ENCODE peak calls at places on chromosomes 12 and 14, in four cellular contexts. A is amniotic stem cell, O is lower lobe of right lung, G is glutamatergic neuron. W is an unnamed sample.
A peak's percentile ranks its signal among the peaks of the same experiment; 100 is the strongest.

GRCh38 chr12:63846249-63846967 is 1.9 kb downstream of the SRGAP1 start:
- DNase-seq in A (no peak), O (no peak), G (no peak), W (no peak)

GRCh38 chr14:91901449-91902250 is 34.3 kb upstream of the TC2N start:
- DNase-seq in A (no peak), O (no peak), G (no peak), W (no peak)

GRCh38 chr12:50573271-50573670 is 68.5 kb downstream of the DIP2B start:
- DNase-seq in A (no peak), O (no peak), G (no peak), W (no peak)

GRCh38 chr12:42097971-42098370 is 46.7 kb downstream of the GXYLT1 start:
- DNase-seq in A (no peak), O (no peak), G (no peak), W (no peak)

GRCh38 chr14:23385840-23386657 is 9.2 kb downstream of the CMTM5 start:
- DNase-seq in A (no peak), O (no peak), G (no peak), W (no peak)

GRCh38 chr12:127425474-127425873 is 841.5 kb upstream of the TMEM132C start:
- DNase-seq in A (no peak), O (no peak), G (no peak), W (no peak)

GRCh38 chr12:120483621-120484020 is 12.3 kb upstream of the DYNLL1 start:
- DNase-seq in A (no peak), O (no peak), G (no peak), W (no peak)

GRCh38 chr12:112380663-112381420 is 1.4 kb downstream of the HECTD4 start:
- DNase-seq in A (no peak), O (no peak), G (peak; percentile 60), W (no peak)

GRCh38 chr12:130754234-130755001 is 38.3 kb upstream of the RIMBP2 start:
- DNase-seq in A (no peak), O (no peak), G (no peak), W (no peak)

GRCh38 chr12:21296751-21297406 is 37.8 kb downstream of the SLCO1A2 start:
- DNase-seq in A (no peak), O (no peak), G (no peak), W (no peak)

GRCh38 chr12:117212563-117213190 is 22.4 kb upstream of the FBXO21 start:
- DNase-seq in A (no peak), O (peak; percentile 54), G (peak; percentile 78), W (peak; percentile 69)

GRCh38 chr12:114189266-114189665 is 216.7 kb downstream of the TBX5 start:
- DNase-seq in A (no peak), O (no peak), G (no peak), W (no peak)

GRCh38 chr14:35355981-35356839 is 48.3 kb downstream of the NFKBIA start:
- DNase-seq in A (no peak), O (peak; percentile 43), G (no peak), W (no peak)

GRCh38 chr12:113980537-113981337 is 14.6 kb upstream of the RBM19 start:
- DNase-seq in A (peak; percentile 18), O (no peak), G (peak; percentile 52), W (no peak)

GRCh38 chr12:20492251-20492728 is 124.0 kb downstream of the PDE3A start:
- DNase-seq in A (no peak), O (no peak), G (no peak), W (no peak)

GRCh38 chr12:108271951-108272729 is 67.0 kb downstream of the CMKLR1 start:
- DNase-seq in A (no peak), O (no peak), G (no peak), W (no peak)

GRCh38 chr12:96218989-96219678 is 25.0 kb downstream of the ELK3 start:
- DNase-seq in A (no peak), O (no peak), G (no peak), W (no peak)

GRCh38 chr12:91951571-91951970 is 194.1 kb downstream of the BTG1 start:
- DNase-seq in A (no peak), O (no peak), G (no peak), W (no peak)

GRCh38 chr12:42475055-42475454 is 114.5 kb downstream of the PRICKLE1 start:
- DNase-seq in A (no peak), O (no peak), G (no peak), W (no peak)

GRCh38 chr12:48157889-48158370 is 615 bp upstream of the ASB8 start:
- DNase-seq in A (no peak), O (no peak), G (no peak), W (no peak)

GRCh38 chr12:121033625-121034349 is 5.3 kb downstream of the OASL start:
- DNase-seq in A (no peak), O (peak; percentile 43), G (no peak), W (no peak)

GRCh38 chr14:80237142-80237541 is 25.8 kb upstream of the DIO2 start:
- DNase-seq in A (no peak), O (no peak), G (no peak), W (no peak)

GRCh38 chr12:30930238-30931010 is 3.9 kb downstream of the TSPAN11 start:
- DNase-seq in A (no peak), O (no peak), G (no peak), W (no peak)

GRCh38 chr12:92556141-92556540 is 146.6 kb upstream of the PLEKHG7 start:
- DNase-seq in A (no peak), O (no peak), G (no peak), W (no peak)

GRCh38 chr14:53249059-53249458 is 95.9 kb upstream of the DDHD1 start:
- DNase-seq in A (no peak), O (no peak), G (no peak), W (no peak)

GRCh38 chr14:77554207-77554606 is 55.6 kb upstream of the ISM2 start:
- DNase-seq in A (no peak), O (no peak), G (no peak), W (no peak)

GRCh38 chr12:52441320-52441911 is 7.2 kb upstream of the KRT75 start:
- DNase-seq in A (no peak), O (no peak), G (no peak), W (no peak)

GRCh38 chr14:102508410-102508773 is 1.2 kb downstream of the ANKRD9 start:
- DNase-seq in A (no peak), O (peak; percentile 69), G (no peak), W (peak; percentile 74)

GRCh38 chr12:12010277-12011031 is 60.3 kb upstream of the BCL2L14 start:
- DNase-seq in A (no peak), O (peak; percentile 70), G (no peak), W (peak; percentile 76)

GRCh38 chr14:75205586-75205985 is 29.2 kb upstream of the TMED10 start:
- DNase-seq in A (no peak), O (no peak), G (no peak), W (no peak)

GRCh38 chr12:109725321-109726105 is 11.9 kb downstream of the FAM222A start:
- DNase-seq in A (no peak), O (peak; percentile 41), G (peak; percentile 9), W (no peak)

GRCh38 chr12:95390932-95391331 is 83.0 kb upstream of the METAP2 start:
- DNase-seq in A (no peak), O (no peak), G (no peak), W (no peak)

GRCh38 chr14:101233861-101234587 is 327.3 kb upstream of the DIO3 start:
- DNase-seq in A (no peak), O (no peak), G (no peak), W (no peak)

GRCh38 chr12:53239643-53240258 is 7.7 kb upstream of the RARG start:
- DNase-seq in A (no peak), O (no peak), G (no peak), W (no peak)

GRCh38 chr12:81245918-81246611 is 168.2 kb downstream of the ACSS3 start:
- DNase-seq in A (no peak), O (no peak), G (no peak), W (no peak)

GRCh38 chr12:114673169-114673833 is 10.7 kb downstream of the TBX3 start:
- DNase-seq in A (no peak), O (no peak), G (no peak), W (no peak)

GRCh38 chr14:99605299-99605961 is 1.4 kb upstream of the CCDC85C start:
- DNase-seq in A (peak; percentile 15), O (peak; percentile 76), G (peak; percentile 76), W (peak; percentile 87)

GRCh38 chr14:73663548-73664212 is 18.9 kb downstream of the DNAL1 start:
- DNase-seq in A (no peak), O (no peak), G (no peak), W (no peak)

GRCh38 chr12:6089041-6089823 is 35.2 kb downstream of the VWF start:
- DNase-seq in A (no peak), O (no peak), G (no peak), W (no peak)

GRCh38 chr12:52398176-52398575 is 8.0 kb downstream of the KRT82 start:
- DNase-seq in A (no peak), O (no peak), G (no peak), W (no peak)